ENCODE peak calls at places on chromosome 2, in six cellular contexts. One of them, this sample, is unnamed.

GRCh38 chr2:188668017-188668663 is 306.0 kb upstream of the COL3A1 start:
- DNase-seq in pancreas: no peak
- DNase-seq in psoas muscle: no peak
- DNase-seq in mesendoderm: no peak
- DNase-seq in mammary epithelial cell: no peak
- DNase-seq in fibroblast of lung: peak
- DNase-seq in this sample: no peak

GRCh38 chr2:130376433-130377293 is 20.8 kb downstream of the PTPN18 start:
- DNase-seq in mesendoderm: peak
- DNase-seq in pancreas: no peak
- DNase-seq in psoas muscle: no peak
- DNase-seq in fibroblast of lung: no peak
- DNase-seq in mammary epithelial cell: no peak
- DNase-seq in this sample: no peak

GRCh38 chr2:71905205-71905604 is 242.5 kb downstream of the CYP26B1 start:
- DNase-seq in psoas muscle: no peak
- DNase-seq in mesendoderm: no peak
- DNase-seq in pancreas: no peak
- DNase-seq in mammary epithelial cell: peak
- DNase-seq in fibroblast of lung: no peak
- DNase-seq in this sample: no peak

GRCh38 chr2:145292166-145292565 is 772.2 kb upstream of the ZEB2 start:
- DNase-seq in mesendoderm: no peak
- DNase-seq in fibroblast of lung: no peak
- DNase-seq in mammary epithelial cell: peak
- DNase-seq in pancreas: no peak
- DNase-seq in psoas muscle: no peak
- DNase-seq in this sample: no peak

GRCh38 chr2:47310801-47311560 is 92.0 kb upstream of the MSH2 start:
- DNase-seq in mammary epithelial cell: no peak
- DNase-seq in fibroblast of lung: no peak
- DNase-seq in mesendoderm: no peak
- DNase-seq in psoas muscle: peak
- DNase-seq in pancreas: no peak
- DNase-seq in this sample: peak

GRCh38 chr2:45988879-45989278 is 308.3 kb upstream of the EPAS1 start:
- DNase-seq in pancreas: no peak
- DNase-seq in mammary epithelial cell: no peak
- DNase-seq in psoas muscle: no peak
- DNase-seq in fibroblast of lung: no peak
- DNase-seq in mesendoderm: no peak
- DNase-seq in this sample: no peak

GRCh38 chr2:67841711-67842110 is 221.1 kb downstream of the C1D start:
- DNase-seq in mesendoderm: no peak
- DNase-seq in pancreas: no peak
- DNase-seq in psoas muscle: no peak
- DNase-seq in mammary epithelial cell: peak
- DNase-seq in fibroblast of lung: no peak
- DNase-seq in this sample: no peak

GRCh38 chr2:73987109-73987947 is 2.6 kb downstream of the TET3 start:
- DNase-seq in pancreas: peak
- DNase-seq in mammary epithelial cell: peak
- DNase-seq in fibroblast of lung: peak
- DNase-seq in psoas muscle: no peak
- DNase-seq in mesendoderm: no peak
- DNase-seq in this sample: no peak

GRCh38 chr2:230823264-230823964 is 41.3 kb upstream of the ITM2C start:
- DNase-seq in mammary epithelial cell: no peak
- DNase-seq in mesendoderm: no peak
- DNase-seq in fibroblast of lung: no peak
- DNase-seq in psoas muscle: no peak
- DNase-seq in pancreas: no peak
- DNase-seq in this sample: no peak

GRCh38 chr2:151931030-151931611 is 102.9 kb upstream of the ARL5A start:
- DNase-seq in mammary epithelial cell: no peak
- DNase-seq in pancreas: no peak
- DNase-seq in psoas muscle: no peak
- DNase-seq in mesendoderm: no peak
- DNase-seq in fibroblast of lung: no peak
- DNase-seq in this sample: no peak

GRCh38 chr2:151930042-151930441 is 101.8 kb upstream of the ARL5A start:
- DNase-seq in psoas muscle: no peak
- DNase-seq in fibroblast of lung: no peak
- DNase-seq in mammary epithelial cell: no peak
- DNase-seq in pancreas: no peak
- DNase-seq in mesendoderm: no peak
- DNase-seq in this sample: no peak

GRCh38 chr2:151927501-151928221 is 99.4 kb upstream of the ARL5A start:
- DNase-seq in mammary epithelial cell: no peak
- DNase-seq in pancreas: no peak
- DNase-seq in fibroblast of lung: no peak
- DNase-seq in mesendoderm: peak
- DNase-seq in psoas muscle: no peak
- DNase-seq in this sample: peak

GRCh38 chr2:151933266-151933804 is 105.1 kb upstream of the ARL5A start:
- DNase-seq in fibroblast of lung: no peak
- DNase-seq in mesendoderm: no peak
- DNase-seq in pancreas: no peak
- DNase-seq in psoas muscle: no peak
- DNase-seq in mammary epithelial cell: no peak
- DNase-seq in this sample: no peak

DNA sequence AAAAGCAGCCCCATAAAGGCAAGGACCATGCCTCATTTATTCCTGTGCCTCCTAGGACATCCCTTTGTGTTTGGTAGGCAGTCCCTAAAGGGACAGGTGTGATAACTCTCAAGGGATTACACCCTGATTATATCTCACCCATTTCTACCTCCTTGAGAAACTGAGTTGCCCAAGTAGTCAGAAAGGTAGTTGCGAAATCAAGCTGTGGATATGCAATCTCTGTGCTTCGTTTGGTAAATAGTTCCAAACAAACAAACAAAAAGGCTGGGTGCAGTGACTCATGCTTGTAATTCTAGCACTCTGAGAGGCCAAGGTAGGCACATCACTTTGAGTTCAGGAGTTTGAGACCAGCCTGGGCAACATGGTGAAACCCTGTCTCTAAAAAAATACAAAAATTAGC is 100.2 kb upstream of the ARL5A start:
- DNase-seq in psoas muscle: no peak
- DNase-seq in pancreas: no peak
- DNase-seq in mammary epithelial cell: peak
- DNase-seq in mesendoderm: peak
- DNase-seq in fibroblast of lung: no peak
- DNase-seq in this sample: no peak
- H3K27ac ChIP-seq in psoas muscle: peak
- H3K27ac ChIP-seq in pancreas: no peak
- H3K27ac ChIP-seq in mammary epithelial cell: no peak
- H3K27ac ChIP-seq in mesendoderm: no peak
- H3K27ac ChIP-seq in fibroblast of lung: no peak
- H3K27ac ChIP-seq in this sample: no peak

GRCh38 chr2:29080886-29081743 is 6.8 kb upstream of the PCARE start:
- DNase-seq in mammary epithelial cell: peak
- DNase-seq in mesendoderm: no peak
- DNase-seq in psoas muscle: no peak
- DNase-seq in pancreas: no peak
- DNase-seq in fibroblast of lung: peak
- DNase-seq in this sample: no peak

GRCh38 chr2:29084561-29084960 is 10.2 kb upstream of the PCARE start:
- DNase-seq in mesendoderm: no peak
- DNase-seq in psoas muscle: no peak
- DNase-seq in mammary epithelial cell: no peak
- DNase-seq in fibroblast of lung: no peak
- DNase-seq in pancreas: no peak
- DNase-seq in this sample: no peak

GRCh38 chr2:29075894-29076700 is 1.8 kb upstream of the PCARE start:
- DNase-seq in pancreas: no peak
- DNase-seq in psoas muscle: no peak
- DNase-seq in fibroblast of lung: peak
- DNase-seq in mesendoderm: no peak
- DNase-seq in mammary epithelial cell: no peak
- DNase-seq in this sample: no peak

GRCh38 chr2:29082804-29083495 is 8.6 kb upstream of the PCARE start:
- DNase-seq in fibroblast of lung: no peak
- DNase-seq in mesendoderm: no peak
- DNase-seq in psoas muscle: no peak
- DNase-seq in mammary epithelial cell: no peak
- DNase-seq in pancreas: no peak
- DNase-seq in this sample: no peak

DNA sequence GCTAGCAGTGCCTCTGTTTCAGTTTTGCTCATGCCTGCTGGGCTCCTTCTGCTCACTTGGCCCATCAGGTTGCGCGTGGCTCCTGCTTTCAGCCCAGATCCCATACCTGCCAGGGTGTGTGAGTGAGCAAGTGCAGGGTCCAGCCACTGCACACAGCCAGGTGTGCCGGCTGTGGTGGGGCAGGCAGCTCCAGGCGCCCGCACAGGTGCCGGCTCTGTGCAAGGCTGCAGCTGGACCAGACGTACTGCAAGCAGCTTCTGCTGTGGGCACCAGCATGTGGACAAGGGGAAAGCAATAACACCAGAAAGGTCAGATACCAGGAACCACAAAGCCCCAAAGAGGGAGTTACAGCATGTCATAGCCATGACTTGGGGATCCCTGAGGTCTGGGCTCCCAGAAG is 5.6 kb upstream of the PCARE start:
- DNase-seq in fibroblast of lung: no peak
- DNase-seq in mesendoderm: no peak
- DNase-seq in mammary epithelial cell: no peak
- DNase-seq in psoas muscle: no peak
- DNase-seq in pancreas: no peak
- DNase-seq in this sample: no peak
- H3K4me3 ChIP-seq in fibroblast of lung: no peak
- H3K4me3 ChIP-seq in mesendoderm: no peak
- H3K4me3 ChIP-seq in mammary epithelial cell: no peak
- H3K4me3 ChIP-seq in psoas muscle: no peak
- H3K4me3 ChIP-seq in pancreas: no peak
- H3K4me3 ChIP-seq in this sample: no peak

DNA sequence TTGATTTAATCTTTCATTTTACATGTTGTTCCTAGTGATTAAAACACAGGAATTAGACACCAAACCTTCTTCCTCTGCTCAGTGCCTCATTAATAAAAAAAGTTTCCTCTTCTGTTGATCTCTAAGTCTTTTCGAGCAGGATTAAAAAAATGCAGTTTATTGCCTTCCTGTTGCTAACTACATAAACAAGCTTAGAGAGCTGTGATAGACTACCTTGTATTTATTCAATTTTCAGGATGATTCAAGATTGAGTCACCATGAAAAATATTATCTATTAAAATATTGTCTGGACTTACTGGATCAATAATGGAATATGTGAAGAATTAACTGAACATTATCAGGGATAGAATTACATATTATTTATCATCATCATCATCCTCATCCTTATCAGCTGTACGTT is 1089.6 kb upstream of the CNTNAP5 start:
- DNase-seq in mammary epithelial cell: no peak
- DNase-seq in fibroblast of lung: no peak
- DNase-seq in mesendoderm: no peak
- DNase-seq in pancreas: no peak
- DNase-seq in psoas muscle: no peak
- DNase-seq in this sample: no peak
- H3K27ac ChIP-seq in mammary epithelial cell: no peak
- H3K27ac ChIP-seq in fibroblast of lung: no peak
- H3K27ac ChIP-seq in mesendoderm: no peak
- H3K27ac ChIP-seq in pancreas: no peak
- H3K27ac ChIP-seq in psoas muscle: no peak
- H3K27ac ChIP-seq in this sample: no peak

GRCh38 chr2:11830708-11831301 is 84.4 kb downstream of the LPIN1 start:
- DNase-seq in pancreas: no peak
- DNase-seq in psoas muscle: no peak
- DNase-seq in fibroblast of lung: no peak
- DNase-seq in mammary epithelial cell: no peak
- DNase-seq in mesendoderm: no peak
- DNase-seq in this sample: no peak

GRCh38 chr2:11827547-11827946 is 81.1 kb downstream of the LPIN1 start:
- DNase-seq in pancreas: no peak
- DNase-seq in mesendoderm: no peak
- DNase-seq in mammary epithelial cell: no peak
- DNase-seq in psoas muscle: no peak
- DNase-seq in fibroblast of lung: no peak
- DNase-seq in this sample: no peak

GRCh38 chr2:11828933-11829323 is 82.5 kb downstream of the LPIN1 start:
- DNase-seq in fibroblast of lung: no peak
- DNase-seq in pancreas: no peak
- DNase-seq in psoas muscle: no peak
- DNase-seq in mesendoderm: no peak
- DNase-seq in mammary epithelial cell: no peak
- DNase-seq in this sample: no peak

GRCh38 chr2:11829947-11830707 is 83.7 kb downstream of the LPIN1 start:
- DNase-seq in mesendoderm: peak
- DNase-seq in pancreas: peak
- DNase-seq in psoas muscle: peak
- DNase-seq in mammary epithelial cell: peak
- DNase-seq in fibroblast of lung: peak
- DNase-seq in this sample: peak

GRCh38 chr2:11829324-11829946 is 83.0 kb downstream of the LPIN1 start:
- DNase-seq in mammary epithelial cell: peak
- DNase-seq in pancreas: peak
- DNase-seq in mesendoderm: peak
- DNase-seq in psoas muscle: peak
- DNase-seq in fibroblast of lung: peak
- DNase-seq in this sample: peak
- H3K4me3 ChIP-seq in mammary epithelial cell: peak
- H3K4me3 ChIP-seq in pancreas: no peak
- H3K4me3 ChIP-seq in mesendoderm: no peak
- H3K4me3 ChIP-seq in psoas muscle: peak
- H3K4me3 ChIP-seq in fibroblast of lung: no peak
- H3K4me3 ChIP-seq in this sample: peak

GRCh38 chr2:108577099-108577498 is 42.8 kb downstream of the LIMS1 start:
- DNase-seq in mammary epithelial cell: no peak
- DNase-seq in fibroblast of lung: no peak
- DNase-seq in pancreas: no peak
- DNase-seq in mesendoderm: no peak
- DNase-seq in psoas muscle: no peak
- DNase-seq in this sample: no peak
- H3K27ac ChIP-seq in mammary epithelial cell: no peak
- H3K27ac ChIP-seq in fibroblast of lung: no peak
- H3K27ac ChIP-seq in pancreas: no peak
- H3K27ac ChIP-seq in mesendoderm: no peak
- H3K27ac ChIP-seq in psoas muscle: no peak
- H3K27ac ChIP-seq in this sample: no peak

DNA sequence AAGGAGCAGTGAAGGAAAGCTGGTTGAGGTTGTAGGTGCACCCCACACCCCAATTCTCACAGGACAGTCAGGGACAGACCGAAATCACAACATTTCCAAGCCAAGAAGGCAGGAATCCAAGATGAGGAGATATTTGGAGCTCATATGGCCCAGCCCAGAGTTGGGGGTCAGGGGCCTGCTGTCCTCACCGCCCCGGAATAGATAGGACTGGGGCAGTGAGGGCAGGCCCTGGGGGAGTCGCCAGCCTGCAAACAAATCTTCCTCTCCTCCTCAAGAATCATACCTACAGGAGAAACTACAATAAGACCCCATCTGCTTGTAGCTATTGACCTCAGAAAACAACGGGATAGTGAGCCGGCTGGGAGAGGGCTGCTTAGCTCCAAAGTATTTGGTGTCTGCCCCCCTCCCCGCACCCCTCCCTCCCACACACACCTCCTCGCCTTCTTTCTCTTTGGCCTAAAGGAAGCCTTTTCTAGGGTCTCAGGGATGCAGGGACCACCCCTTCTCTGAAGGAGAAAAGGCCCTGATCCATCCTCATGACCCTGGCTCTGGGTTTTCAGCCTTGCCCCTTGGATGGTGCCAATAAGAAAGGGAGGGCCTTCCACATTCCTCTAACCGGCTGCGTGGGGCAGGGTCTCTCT is 3.8 kb downstream of the EN1 start:
- DNase-seq in fibroblast of lung: no peak
- DNase-seq in psoas muscle: no peak
- DNase-seq in mammary epithelial cell: no peak
- DNase-seq in mesendoderm: no peak
- DNase-seq in pancreas: no peak
- DNase-seq in this sample: no peak
- H3K4me3 ChIP-seq in fibroblast of lung: no peak
- H3K4me3 ChIP-seq in psoas muscle: peak
- H3K4me3 ChIP-seq in mammary epithelial cell: no peak
- H3K4me3 ChIP-seq in mesendoderm: no peak
- H3K4me3 ChIP-seq in pancreas: no peak
- H3K4me3 ChIP-seq in this sample: no peak

This sample was measured in dorsolateral prefrontal cortex.